ENCODE peak calls at places on chromosomes 13 and 19, in nine cellular contexts. One of them, this sample, is unnamed.

GRCh38 chr19:44796701-44797115 is 12.2 kb upstream of the BCAM start:
- DNase-seq in H1: no peak
- DNase-seq in colonic mucosa: no peak
- DNase-seq in A549: no peak
- DNase-seq in SJSA1: no peak
- DNase-seq in A673: no peak
- DNase-seq in CD8-positive, alpha-beta memory T cell: no peak
- DNase-seq in MM.1S: no peak
- DNase-seq in neural progenitor cell: peak; percentile 25
- DNase-seq in this sample: no peak

GRCh38 chr13:110472904-110473563 is 88.5 kb downstream of the RAB20 start:
- DNase-seq in H1: no peak
- DNase-seq in colonic mucosa: no peak
- DNase-seq in A549: no peak
- DNase-seq in SJSA1: no peak
- DNase-seq in A673: no peak
- DNase-seq in CD8-positive, alpha-beta memory T cell: no peak
- DNase-seq in MM.1S: no peak
- DNase-seq in neural progenitor cell: no peak
- DNase-seq in this sample: no peak

GRCh38 chr13:73223372-73223781 is 164.6 kb downstream of the KLF5 start:
- DNase-seq in H1: no peak
- DNase-seq in colonic mucosa: no peak
- DNase-seq in A549: no peak
- DNase-seq in SJSA1: no peak
- DNase-seq in A673: peak; percentile 23
- DNase-seq in CD8-positive, alpha-beta memory T cell: no peak
- DNase-seq in MM.1S: peak; percentile 94
- DNase-seq in neural progenitor cell: no peak
- DNase-seq in this sample: no peak

GRCh38 chr13:113860051-113860471 is 3.8 kb downstream of the GAS6 start:
- DNase-seq in H1: no peak
- DNase-seq in colonic mucosa: peak; percentile 85
- DNase-seq in A549: no peak
- DNase-seq in SJSA1: no peak
- DNase-seq in A673: no peak
- DNase-seq in CD8-positive, alpha-beta memory T cell: no peak
- DNase-seq in MM.1S: peak; percentile 82
- DNase-seq in neural progenitor cell: no peak
- DNase-seq in this sample: no peak

GRCh38 chr19:51246153-51246552 is 4.7 kb upstream of the SIGLECL1 start:
- DNase-seq in H1: no peak
- DNase-seq in colonic mucosa: no peak
- DNase-seq in A549: no peak
- DNase-seq in SJSA1: no peak
- DNase-seq in A673: no peak
- DNase-seq in CD8-positive, alpha-beta memory T cell: no peak
- DNase-seq in MM.1S: no peak
- DNase-seq in neural progenitor cell: no peak
- DNase-seq in this sample: no peak

GRCh38 chr13:79273045-79273444 is 133.0 kb downstream of the RBM26 start:
- DNase-seq in H1: no peak
- DNase-seq in colonic mucosa: no peak
- DNase-seq in A549: no peak
- DNase-seq in SJSA1: no peak
- DNase-seq in A673: no peak
- DNase-seq in CD8-positive, alpha-beta memory T cell: no peak
- DNase-seq in MM.1S: no peak
- DNase-seq in neural progenitor cell: no peak
- DNase-seq in this sample: no peak

GRCh38 chr13:46753917-46754316 is 43.0 kb downstream of the ESD start:
- DNase-seq in H1: no peak
- DNase-seq in colonic mucosa: no peak
- DNase-seq in A549: no peak
- DNase-seq in SJSA1: no peak
- DNase-seq in A673: no peak
- DNase-seq in CD8-positive, alpha-beta memory T cell: no peak
- DNase-seq in MM.1S: no peak
- DNase-seq in neural progenitor cell: no peak
- DNase-seq in this sample: no peak

GRCh38 chr19:32977269-32977668 is 5.2 kb downstream of the FAAP24 start:
- DNase-seq in H1: no peak
- DNase-seq in colonic mucosa: peak; percentile 74
- DNase-seq in A549: peak; percentile 37
- DNase-seq in SJSA1: no peak
- DNase-seq in A673: no peak
- DNase-seq in CD8-positive, alpha-beta memory T cell: no peak
- DNase-seq in MM.1S: no peak
- DNase-seq in neural progenitor cell: no peak
- DNase-seq in this sample: no peak

GRCh38 chr19:294819-295686 is 3.9 kb upstream of the PLPP2 start:
- DNase-seq in H1: no peak
- DNase-seq in colonic mucosa: peak; percentile 42
- DNase-seq in A549: peak; percentile 50
- DNase-seq in SJSA1: no peak
- DNase-seq in A673: peak; percentile 49
- DNase-seq in CD8-positive, alpha-beta memory T cell: peak; percentile 40
- DNase-seq in MM.1S: peak; percentile 29
- DNase-seq in neural progenitor cell: peak; percentile 80
- DNase-seq in this sample: peak; percentile 20

GRCh38 chr19:40417714-40417996 is 4.5 kb upstream of the PRX start:
- DNase-seq in H1: no peak
- DNase-seq in colonic mucosa: no peak
- DNase-seq in A549: no peak
- DNase-seq in SJSA1: no peak
- DNase-seq in A673: no peak
- DNase-seq in CD8-positive, alpha-beta memory T cell: no peak
- DNase-seq in MM.1S: no peak
- DNase-seq in neural progenitor cell: no peak
- DNase-seq in this sample: no peak
- H3K4me1 ChIP-seq in H1: peaks cover 18% of the 10 kb centered on the region
- H3K4me1 ChIP-seq in colonic mucosa: no peaks in the 10 kb centered on the region
- H3K4me1 ChIP-seq in A549: peaks cover 21% of the 10 kb centered on the region
- H3K4me1 ChIP-seq in SJSA1: peaks cover 30% of the 10 kb centered on the region
- H3K4me1 ChIP-seq in A673: peaks cover 11% of the 10 kb centered on the region
- H3K4me1 ChIP-seq in CD8-positive, alpha-beta memory T cell: peaks cover 12% of the 10 kb centered on the region
- H3K4me1 ChIP-seq in MM.1S: no peaks in the 10 kb centered on the region
- H3K4me1 ChIP-seq in neural progenitor cell: peaks cover 23% of the 10 kb centered on the region
- H3K4me1 ChIP-seq in this sample: peaks cover 17% of the 10 kb centered on the region

DNA sequence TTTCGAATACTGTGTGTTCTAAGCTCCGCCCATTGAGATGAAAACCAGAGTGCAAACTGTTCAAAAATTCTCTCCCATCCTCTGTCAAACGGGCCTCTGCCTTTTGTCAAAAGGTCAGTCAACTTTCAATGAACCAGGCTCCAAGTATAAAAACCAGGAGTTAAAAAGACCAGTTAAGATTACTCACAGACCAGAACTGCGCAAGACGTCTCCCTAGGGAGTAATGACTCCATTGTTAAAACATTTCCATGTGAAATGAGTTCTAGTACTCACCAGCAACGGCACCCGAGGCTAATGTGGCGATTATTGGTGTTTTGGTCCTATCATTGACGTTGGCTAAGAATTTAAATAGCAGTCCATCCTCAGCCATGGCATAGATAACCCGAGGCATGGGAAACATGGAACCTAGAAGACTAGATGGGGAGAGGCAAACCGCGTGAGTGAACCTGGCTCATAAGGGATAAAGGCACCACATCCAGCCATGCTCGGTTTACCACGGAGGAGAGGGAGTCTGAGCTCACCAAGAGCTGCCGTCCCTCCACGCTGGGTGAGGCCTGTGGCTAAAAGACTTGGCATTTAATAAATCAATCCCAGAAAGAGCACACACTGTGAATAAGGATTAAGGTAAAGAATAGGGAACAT is 73.3 kb downstream of the SLC7A1 start:
- DNase-seq in H1: no peak
- DNase-seq in colonic mucosa: no peak
- DNase-seq in A549: no peak
- DNase-seq in SJSA1: peak; percentile 85
- DNase-seq in A673: peak; percentile 57
- DNase-seq in CD8-positive, alpha-beta memory T cell: no peak
- DNase-seq in MM.1S: no peak
- DNase-seq in neural progenitor cell: no peak
- DNase-seq in this sample: no peak
- H3K27ac ChIP-seq in H1: no peak overlapping the region
- H3K27ac ChIP-seq in colonic mucosa: no peak overlapping the region
- H3K27ac ChIP-seq in A549: no peak overlapping the region
- H3K27ac ChIP-seq in SJSA1: peak overlapping the region; percentile 74
- H3K27ac ChIP-seq in A673: no peak overlapping the region
- H3K27ac ChIP-seq in CD8-positive, alpha-beta memory T cell: no peak overlapping the region
- H3K27ac ChIP-seq in MM.1S: no peak overlapping the region
- H3K27ac ChIP-seq in neural progenitor cell: no peak overlapping the region
- H3K27ac ChIP-seq in this sample: no peak overlapping the region

GRCh38 chr13:30827578-30827925 is 78.5 kb upstream of the MEDAG start:
- DNase-seq in H1: no peak
- DNase-seq in colonic mucosa: no peak
- DNase-seq in A549: no peak
- DNase-seq in SJSA1: no peak
- DNase-seq in A673: no peak
- DNase-seq in CD8-positive, alpha-beta memory T cell: no peak
- DNase-seq in MM.1S: no peak
- DNase-seq in neural progenitor cell: no peak
- DNase-seq in this sample: no peak

GRCh38 chr13:30829788-30830637 is 76.1 kb upstream of the MEDAG start:
- DNase-seq in H1: no peak
- DNase-seq in colonic mucosa: no peak
- DNase-seq in A549: no peak
- DNase-seq in SJSA1: no peak
- DNase-seq in A673: no peak
- DNase-seq in CD8-positive, alpha-beta memory T cell: no peak
- DNase-seq in MM.1S: no peak
- DNase-seq in neural progenitor cell: no peak
- DNase-seq in this sample: no peak

GRCh38 chr13:30830638-30830965 is 75.5 kb upstream of the MEDAG start:
- DNase-seq in H1: no peak
- DNase-seq in colonic mucosa: no peak
- DNase-seq in A549: no peak
- DNase-seq in SJSA1: no peak
- DNase-seq in A673: no peak
- DNase-seq in CD8-positive, alpha-beta memory T cell: no peak
- DNase-seq in MM.1S: no peak
- DNase-seq in neural progenitor cell: no peak
- DNase-seq in this sample: no peak

GRCh38 chr13:30826911-30827577 is 79.0 kb upstream of the MEDAG start:
- DNase-seq in H1: no peak
- DNase-seq in colonic mucosa: no peak
- DNase-seq in A549: no peak
- DNase-seq in SJSA1: no peak
- DNase-seq in A673: no peak
- DNase-seq in CD8-positive, alpha-beta memory T cell: no peak
- DNase-seq in MM.1S: no peak
- DNase-seq in neural progenitor cell: no peak
- DNase-seq in this sample: no peak

GRCh38 chr13:30829145-30829544 is 76.9 kb upstream of the MEDAG start:
- DNase-seq in H1: no peak
- DNase-seq in colonic mucosa: no peak
- DNase-seq in A549: peak; percentile 23
- DNase-seq in SJSA1: peak; percentile 27
- DNase-seq in A673: no peak
- DNase-seq in CD8-positive, alpha-beta memory T cell: no peak
- DNase-seq in MM.1S: no peak
- DNase-seq in neural progenitor cell: no peak
- DNase-seq in this sample: no peak
- H3K4me3 ChIP-seq in H1: no peak overlapping the region
- H3K4me3 ChIP-seq in colonic mucosa: no peak overlapping the region
- H3K4me3 ChIP-seq in A549: no peak overlapping the region
- H3K4me3 ChIP-seq in SJSA1: no peak overlapping the region
- H3K4me3 ChIP-seq in A673: no peak overlapping the region
- H3K4me3 ChIP-seq in CD8-positive, alpha-beta memory T cell: no peak overlapping the region
- H3K4me3 ChIP-seq in MM.1S: no peak overlapping the region
- H3K4me3 ChIP-seq in neural progenitor cell: no peak overlapping the region
- H3K4me3 ChIP-seq in this sample: no peak overlapping the region

DNA sequence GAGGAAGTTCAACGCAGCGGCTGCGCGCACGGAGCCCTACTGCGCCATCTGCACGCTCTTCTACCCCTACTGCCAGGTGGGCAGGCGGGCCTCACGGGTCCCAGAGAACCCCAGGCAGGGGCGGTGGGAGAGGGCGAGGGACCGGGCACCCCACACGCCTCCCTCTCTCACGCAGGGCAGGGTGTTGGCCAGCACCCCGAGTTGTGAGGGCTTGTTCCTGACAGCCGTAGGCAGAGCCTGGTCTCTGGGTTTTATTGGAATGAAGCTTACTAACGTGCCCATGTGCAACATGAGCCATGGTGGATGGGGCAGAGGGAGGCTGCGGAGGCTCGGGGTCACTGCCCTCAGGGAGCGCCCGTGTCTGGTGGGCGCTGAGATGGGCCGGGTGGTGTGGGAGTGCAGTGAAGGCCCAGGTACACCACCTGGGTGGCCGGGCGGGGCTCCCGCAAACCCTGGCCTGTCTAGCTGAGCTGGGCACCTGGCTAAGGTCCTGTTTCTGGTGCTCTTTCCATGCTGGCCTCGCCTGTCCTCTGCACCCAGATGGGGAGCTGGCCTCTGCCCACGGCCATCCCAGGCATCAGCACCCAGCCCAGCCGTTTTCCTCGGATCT is 165.2 kb downstream of the KDM4B start:
- DNase-seq in H1: no peak
- DNase-seq in colonic mucosa: no peak
- DNase-seq in A549: no peak
- DNase-seq in SJSA1: no peak
- DNase-seq in A673: no peak
- DNase-seq in CD8-positive, alpha-beta memory T cell: no peak
- DNase-seq in MM.1S: no peak
- DNase-seq in neural progenitor cell: no peak
- DNase-seq in this sample: no peak
- H3K4me1 ChIP-seq in H1: peaks cover 26% of the 10 kb centered on the region
- H3K4me1 ChIP-seq in colonic mucosa: no peaks in the 10 kb centered on the region
- H3K4me1 ChIP-seq in A549: no peaks in the 10 kb centered on the region
- H3K4me1 ChIP-seq in SJSA1: peaks cover 5% of the 10 kb centered on the region
- H3K4me1 ChIP-seq in A673: peaks cover 13% of the 10 kb centered on the region
- H3K4me1 ChIP-seq in CD8-positive, alpha-beta memory T cell: peaks cover 42% of the 10 kb centered on the region
- H3K4me1 ChIP-seq in MM.1S: no peaks in the 10 kb centered on the region
- H3K4me1 ChIP-seq in neural progenitor cell: peaks cover 32% of the 10 kb centered on the region
- H3K4me1 ChIP-seq in this sample: peaks cover 60% of the 10 kb centered on the region